ENCODE peak calls at places on chromosomes 3 and 15, in five cellular contexts. L, K, Y, U and Z are unnamed samples.

GRCh38 chr3:24493951-24494615 is 567 bp downstream of the THRB start:
- DNase-seq in L (peak), K (no peak), Y (peak), U (no peak), Z (peak)

GRCh38 chr3:132087356-132087755 is 52.5 kb upstream of the CPNE4 start:
- DNase-seq in L (no peak), K (no peak), Y (no peak), U (no peak), Z (no peak)

GRCh38 chr3:158337007-158337608 is 227.2 kb downstream of the RSRC1 start:
- DNase-seq in L (peak), K (no peak), Y (no peak), U (no peak), Z (no peak)

GRCh38 chr3:129068291-129068886 is 7.8 kb downstream of the GP9 start:
- DNase-seq in L (no peak), K (no peak), Y (no peak), U (no peak), Z (peak)

GRCh38 chr15:57253082-57253481 is 123.2 kb upstream of the CGNL1 start:
- DNase-seq in L (peak), K (no peak), Y (no peak), U (no peak), Z (no peak)

GRCh38 chr3:111715911-111716523 is 120.9 kb upstream of the ZBED2 start:
- DNase-seq in L (peak), K (peak), Y (no peak), U (no peak), Z (peak)

GRCh38 chr15:31605467-31605931 is 278.9 kb downstream of the KLF13 start:
- DNase-seq in L (peak), K (peak), Y (no peak), U (no peak), Z (peak)

GRCh38 chr3:64123931-64124330 is 100.6 kb upstream of the PSMD6 start:
- DNase-seq in L (no peak), K (no peak), Y (no peak), U (no peak), Z (no peak)

GRCh38 chr3:145952541-145952940 is 208.4 kb downstream of the PLOD2 start:
- DNase-seq in L (no peak), K (peak), Y (no peak), U (no peak), Z (peak)

GRCh38 chr3:156626104-156626503 is 48.3 kb upstream of the TIPARP start:
- DNase-seq in L (no peak), K (no peak), Y (no peak), U (no peak), Z (no peak)

GRCh38 chr15:73150831-73151230 is 98.6 kb downstream of the NEO1 start:
- DNase-seq in L (no peak), K (no peak), Y (no peak), U (no peak), Z (no peak)

GRCh38 chr15:28098360-28098765 is 752 bp downstream of the OCA2 start:
- DNase-seq in L (no peak), K (no peak), Y (no peak), U (no peak), Z (no peak)

GRCh38 chr15:32943691-32944090 is 225.9 kb downstream of the GREM1 start:
- DNase-seq in L (no peak), K (peak), Y (no peak), U (no peak), Z (peak)

GRCh38 chr15:60667190-60667868 is 188.4 kb upstream of the ICE2 start:
- DNase-seq in L (peak), K (no peak), Y (no peak), U (no peak), Z (no peak)

GRCh38 chr3:70885636-70886035 is 573.2 kb upstream of the MDFIC2 start:
- DNase-seq in L (no peak), K (no peak), Y (no peak), U (no peak), Z (no peak)

GRCh38 chr3:8848696-8849131 is 79.3 kb upstream of the OXTR start:
- DNase-seq in L (no peak), K (peak), Y (no peak), U (no peak), Z (peak)

GRCh38 chr3:10437995-10438901 is 67.1 kb downstream of the ATP2B2 start:
- DNase-seq in L (no peak), K (peak), Y (no peak), U (no peak), Z (peak)

GRCh38 chr3:128149632-128150031 is 3.6 kb upstream of the EEFSEC start:
- DNase-seq in L (no peak), K (no peak), Y (no peak), U (no peak), Z (no peak)

GRCh38 chr3:150410311-150411105 is 2.4 kb downstream of the TSC22D2 start:
- DNase-seq in L (peak), K (peak), Y (no peak), U (no peak), Z (peak)

GRCh38 chr3:59121346-59122144 is 71.7 kb upstream of the CFAP20DC start:
- DNase-seq in L (peak), K (no peak), Y (no peak), U (no peak), Z (no peak)

GRCh38 chr3:59116138-59116537 is 66.3 kb upstream of the CFAP20DC start:
- DNase-seq in L (no peak), K (no peak), Y (no peak), U (no peak), Z (no peak)

GRCh38 chr3:59115355-59116136 is 65.7 kb upstream of the CFAP20DC start:
- DNase-seq in L (no peak), K (peak), Y (no peak), U (no peak), Z (no peak)

GRCh38 chr3:59118928-59119327 is 69.1 kb upstream of the CFAP20DC start:
- DNase-seq in L (no peak), K (no peak), Y (no peak), U (no peak), Z (no peak)

GRCh38 chr3:59117378-59117777 is 67.6 kb upstream of the CFAP20DC start:
- DNase-seq in L (no peak), K (no peak), Y (no peak), U (no peak), Z (no peak)
- H2BK15ac ChIP-seq in L (no peak), K (no peak), Y (no peak), U (no peak), Z (no peak)

GRCh38 chr3:69536306-69537020 is 150.6 kb upstream of the FRMD4B start:
- DNase-seq in L (no peak), K (no peak), Y (no peak), U (no peak), Z (no peak)

GRCh38 chr3:69543080-69543429 is 157.2 kb upstream of the FRMD4B start:
- DNase-seq in L (no peak), K (no peak), Y (no peak), U (no peak), Z (no peak)

GRCh38 chr3:69542265-69543079 is 156.6 kb upstream of the FRMD4B start:
- DNase-seq in L (peak), K (no peak), Y (peak), U (no peak), Z (peak)

GRCh38 chr3:69541059-69541471 is 155.2 kb upstream of the FRMD4B start:
- DNase-seq in L (peak), K (no peak), Y (peak), U (no peak), Z (no peak)

GRCh38 chr3:69541823-69542264 is 156.0 kb upstream of the FRMD4B start:
- DNase-seq in L (peak), K (no peak), Y (peak), U (no peak), Z (no peak)
- H3K4me3 ChIP-seq in L (peak), K (no peak), Y (no peak), U (peak), Z (peak)

GRCh38 chr15:66745530-66746230 is 43.6 kb downstream of the SMAD6 start:
- DNase-seq in L (no peak), K (no peak), Y (no peak), U (no peak), Z (no peak)

GRCh38 chr15:66746231-66746605 is 44.2 kb downstream of the SMAD6 start:
- DNase-seq in L (no peak), K (no peak), Y (no peak), U (no peak), Z (no peak)

GRCh38 chr15:66743204-66743603 is 41.2 kb downstream of the SMAD6 start:
- DNase-seq in L (no peak), K (no peak), Y (no peak), U (no peak), Z (no peak)

GRCh38 chr15:66743703-66744536 is 41.9 kb downstream of the SMAD6 start:
- DNase-seq in L (no peak), K (no peak), Y (no peak), U (no peak), Z (peak)

DNA sequence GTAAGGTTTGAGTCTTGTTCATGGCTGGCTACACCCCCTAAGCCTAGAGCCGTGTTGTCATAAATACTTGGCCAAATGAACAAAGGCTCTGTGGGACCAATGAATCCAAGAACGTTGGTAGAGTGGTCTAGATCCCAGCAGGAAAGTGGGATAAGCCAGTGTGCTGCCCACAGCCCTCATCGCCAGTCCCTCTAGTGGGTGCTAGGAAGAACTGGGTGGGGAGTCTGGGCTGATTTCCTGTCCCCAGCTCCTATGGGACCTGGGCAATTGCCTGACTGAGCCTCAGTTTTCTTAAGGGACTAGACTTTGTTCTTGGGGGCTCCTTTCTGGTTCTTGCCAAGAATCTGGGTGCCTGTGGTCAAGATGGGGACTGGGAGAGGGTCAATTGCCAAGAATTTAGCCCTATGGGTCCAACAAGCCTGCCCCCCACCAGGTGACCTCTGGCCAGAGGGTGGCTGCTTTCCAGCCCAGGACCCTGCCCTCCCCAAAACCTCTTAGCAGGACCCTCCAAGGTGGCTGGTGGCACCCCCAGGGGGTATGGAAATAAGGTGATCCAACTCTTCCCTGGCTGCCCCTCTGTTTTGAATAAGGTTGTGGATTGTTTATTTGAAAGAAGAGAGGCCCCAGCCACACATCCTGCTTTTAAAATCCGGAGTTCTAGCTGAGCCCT is 42.7 kb downstream of the SMAD6 start:
- DNase-seq in L (no peak), K (no peak), Y (no peak), U (no peak), Z (no peak)
- H3K27ac ChIP-seq in L (no peak), K (peak), Y (no peak), U (no peak), Z (no peak)

GRCh38 chr3:4581905-4582611 is 88.9 kb downstream of the ITPR1 start:
- DNase-seq in L (no peak), K (no peak), Y (no peak), U (no peak), Z (no peak)

GRCh38 chr3:4584537-4585249 is 91.5 kb downstream of the ITPR1 start:
- DNase-seq in L (no peak), K (peak), Y (no peak), U (no peak), Z (peak)

GRCh38 chr3:4581452-4581851 is 88.3 kb downstream of the ITPR1 start:
- DNase-seq in L (no peak), K (no peak), Y (no peak), U (no peak), Z (no peak)

GRCh38 chr3:4582634-4583033 is 89.5 kb downstream of the ITPR1 start:
- DNase-seq in L (no peak), K (peak), Y (no peak), U (no peak), Z (peak)

DNA sequence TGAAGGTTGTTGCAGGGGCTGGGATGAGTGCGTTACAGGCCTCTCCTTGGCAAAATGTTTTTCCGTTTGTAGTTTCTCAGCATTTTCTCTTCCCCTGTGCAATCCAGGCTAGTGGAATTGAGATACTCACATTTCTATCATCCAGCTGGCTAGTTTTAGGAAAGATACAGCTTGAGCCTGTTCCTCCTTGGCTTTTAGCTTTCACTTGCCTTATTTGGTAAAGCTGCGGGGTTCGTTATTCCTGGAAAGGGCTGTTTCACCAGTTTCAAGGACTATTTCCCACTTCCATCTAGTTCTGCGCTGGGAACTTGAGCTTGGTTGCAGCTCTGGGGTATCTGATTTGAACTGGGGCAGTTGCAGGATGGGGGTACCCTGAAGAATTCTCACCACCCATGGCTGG is 90.3 kb downstream of the ITPR1 start:
- DNase-seq in L (no peak), K (peak), Y (no peak), U (no peak), Z (peak)
- H2BK15ac ChIP-seq in L (no peak), K (peak), Y (no peak), U (no peak), Z (no peak)

DNA sequence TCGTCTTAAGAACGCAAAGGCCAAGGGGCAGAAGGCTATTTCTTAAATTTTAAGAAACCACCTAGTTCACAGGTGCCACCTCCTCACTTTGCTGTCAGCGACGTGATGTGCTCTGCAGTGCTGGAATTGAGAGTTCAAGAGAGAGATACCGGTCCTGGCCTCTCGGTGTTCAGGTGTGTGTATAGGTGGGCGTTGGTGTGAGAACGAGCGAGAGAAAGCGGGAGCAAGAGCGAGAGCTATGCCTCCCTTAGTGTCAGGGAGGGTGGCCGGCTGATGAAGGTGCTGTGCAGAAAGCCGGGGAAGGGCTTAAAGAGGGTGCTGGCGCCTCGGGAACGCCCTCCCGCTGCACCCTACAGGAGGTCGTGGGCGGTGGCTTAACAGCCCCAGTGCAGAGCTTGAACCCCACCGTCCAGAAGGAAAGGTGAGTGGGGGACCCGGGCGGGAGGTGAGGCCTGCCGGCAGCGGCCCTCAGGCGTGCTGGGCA is 247.1 kb upstream of the TOPAZ1 start:
- DNase-seq in L (peak), K (no peak), Y (no peak), U (no peak), Z (no peak)
- H3K4me3 ChIP-seq in L (no peak), K (no peak), Y (no peak), U (peak), Z (peak)

GRCh38 chr15:100191161-100191560 is 150.6 kb downstream of the ADAMTS17 start:
- DNase-seq in L (peak), K (no peak), Y (no peak), U (no peak), Z (no peak)
- H3K27ac ChIP-seq in L (no peak), K (no peak), Y (no peak), U (no peak), Z (no peak)

GRCh38 chr15:101538996-101539395 is 49.5 kb upstream of the PCSK6 start:
- DNase-seq in L (no peak), K (no peak), Y (no peak), U (no peak), Z (no peak)

GRCh38 chr15:101539930-101540329 is 50.4 kb upstream of the PCSK6 start:
- DNase-seq in L (no peak), K (no peak), Y (no peak), U (no peak), Z (no peak)

GRCh38 chr15:101538177-101538576 is 48.7 kb upstream of the PCSK6 start:
- DNase-seq in L (no peak), K (no peak), Y (no peak), U (no peak), Z (no peak)

GRCh38 chr15:101540480-101541239 is 51.2 kb upstream of the PCSK6 start:
- DNase-seq in L (no peak), K (no peak), Y (no peak), U (no peak), Z (no peak)

DNA sequence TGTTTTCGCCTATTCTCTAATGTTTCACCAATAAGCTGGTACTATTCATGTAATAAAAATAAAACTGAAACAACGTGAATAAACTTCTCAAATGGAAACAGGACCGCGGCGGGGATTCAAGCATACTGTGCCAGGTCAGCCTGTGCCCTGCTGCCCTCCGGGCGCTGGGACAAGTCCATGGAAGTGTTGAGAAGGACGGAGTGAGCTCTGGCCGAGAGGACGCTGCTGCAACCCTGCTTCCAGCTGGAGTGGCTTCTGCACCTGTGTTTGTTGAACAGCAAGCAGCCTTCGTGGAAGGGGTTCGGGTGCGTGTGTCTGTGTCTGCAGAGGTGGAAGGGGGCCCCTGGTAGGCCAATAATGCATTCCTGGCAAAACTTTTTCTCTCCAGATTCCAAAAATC is 50.0 kb upstream of the PCSK6 start:
- DNase-seq in L (no peak), K (no peak), Y (no peak), U (no peak), Z (no peak)
- H2BK15ac ChIP-seq in L (no peak), K (no peak), Y (no peak), U (no peak), Z (no peak)

GRCh38 chr3:172153335-172153861 is 114.0 kb downstream of the FNDC3B start:
- DNase-seq in L (peak), K (peak), Y (no peak), U (no peak), Z (peak)

GRCh38 chr3:172152869-172153268 is 113.5 kb downstream of the FNDC3B start:
- DNase-seq in L (no peak), K (peak), Y (no peak), U (no peak), Z (peak)

GRCh38 chr3:172151610-172152293 is 112.4 kb downstream of the FNDC3B start:
- DNase-seq in L (no peak), K (no peak), Y (no peak), U (no peak), Z (no peak)

GRCh38 chr3:172150896-172151295 is 111.5 kb downstream of the FNDC3B start:
- DNase-seq in L (no peak), K (no peak), Y (no peak), U (no peak), Z (no peak)

GRCh38 chr3:172152294-172152649 is 112.9 kb downstream of the FNDC3B start:
- DNase-seq in L (no peak), K (no peak), Y (no peak), U (no peak), Z (no peak)
- H3K4me3 ChIP-seq in L (no peak), K (no peak), Y (no peak), U (no peak), Z (no peak)